ENCODE peak calls at places on chromosomes 3 and 15, in four cellular contexts. G is BJ, M is mucosa of descending colon, B is colonic mucosa. X is an unnamed sample.

GRCh38 chr3:17941766-17942165 is 199.3 kb upstream of the TBC1D5 start:
- DNase-seq in M (no peak), G (peak), B (no peak), X (no peak)

GRCh38 chr15:98177950-98178848 is 217.7 kb downstream of the ARRDC4 start:
- DNase-seq in G (no peak), B (peak), M (no peak), X (peak)

GRCh38 chr15:74453925-74454763 is 6.8 kb downstream of the UBL7 start:
- DNase-seq in G (no peak), M (no peak), B (no peak), X (no peak)

GRCh38 chr3:106827515-106828213 is 549.6 kb upstream of the CCDC54 start:
- DNase-seq in M (no peak), B (no peak), G (no peak), X (no peak)

GRCh38 chr3:141389703-141390102 is 21.4 kb downstream of the ZBTB38 start:
- DNase-seq in G (no peak), M (no peak), B (no peak), X (no peak)

GRCh38 chr3:151307131-151307530 is 9.5 kb downstream of the GPR87 start:
- DNase-seq in G (no peak), B (no peak), M (no peak), X (no peak)

GRCh38 chr15:69852482-69853275 is 245.0 kb downstream of the TLE3 start:
- DNase-seq in M (no peak), G (peak), B (no peak), X (no peak)

GRCh38 chr3:23624305-23624704 is 181.4 kb upstream of the UBE2E1 start:
- DNase-seq in M (no peak), B (no peak), G (no peak), X (no peak)

GRCh38 chr3:100782359-100782758 is 73.1 kb downstream of the TFG start:
- DNase-seq in B (no peak), G (no peak), M (no peak), X (no peak)

GRCh38 chr3:71536376-71536965 is 47.1 kb downstream of the FOXP1 start:
- DNase-seq in M (no peak), B (no peak), G (no peak), X (no peak)

GRCh38 chr3:147113293-147114045 is 292.9 kb downstream of the ZIC4 start:
- DNase-seq in G (peak), M (no peak), B (no peak), X (peak)

GRCh38 chr3:115790759-115791158 is 167.4 kb downstream of the GAP43 start:
- DNase-seq in B (no peak), G (peak), M (no peak), X (peak)

DNA sequence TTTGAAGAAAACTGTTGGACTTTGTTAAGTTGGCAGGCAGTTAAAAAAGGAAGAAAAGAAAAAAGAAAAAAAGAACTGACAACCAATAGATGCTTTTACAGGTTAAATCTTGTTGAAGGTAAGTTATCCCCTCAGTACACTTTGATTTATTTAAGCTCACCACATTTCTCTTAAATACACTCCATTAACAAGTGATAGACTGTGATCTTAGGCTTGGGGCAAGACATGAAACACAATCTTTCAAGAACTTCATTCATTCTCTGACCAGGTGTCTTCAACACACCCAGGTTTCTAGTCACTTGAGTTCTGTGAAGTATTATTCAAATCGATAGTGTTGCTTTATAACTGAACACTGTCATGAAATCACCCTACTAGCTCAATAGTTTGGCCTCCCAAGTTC is 751.9 kb downstream of the ROBO1 start:
- DNase-seq in B (no peak), G (no peak), M (no peak), X (no peak)
- H3K4me3 ChIP-seq in B (no peak), G (peak), M (no peak), X (peak)

DNA sequence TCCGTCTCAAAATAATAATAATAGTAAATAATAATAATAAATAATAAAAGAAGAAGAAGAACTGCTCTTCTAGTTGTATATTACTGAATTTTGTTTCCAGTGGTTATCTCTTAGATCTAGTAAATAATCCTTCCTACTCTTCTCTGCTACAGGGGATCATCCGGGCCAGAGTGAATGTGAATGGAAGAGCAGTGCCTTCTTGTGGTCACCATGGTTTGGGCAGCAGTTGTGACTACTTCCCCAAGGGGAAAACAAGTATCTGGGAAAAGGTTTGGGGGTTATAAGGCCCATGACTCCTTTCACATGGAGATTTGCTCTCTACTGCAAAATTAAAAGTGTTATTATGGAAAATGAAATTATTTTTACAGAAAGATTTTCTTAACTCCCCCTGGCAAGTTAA is 5.5 kb upstream of the OR5K1 start:
- DNase-seq in M (no peak), G (no peak), B (no peak), X (no peak)
- TF ChIP-seq CTCF in M (no peak), G (no peak), B (no peak), X (no peak)

GRCh38 chr3:129577356-129577755 is 29.1 kb downstream of the PLXND1 start:
- DNase-seq in M (peak), B (peak), G (no peak), X (no peak)
- H3K4me3 ChIP-seq in M (no peak), B (no peak), G (no peak), X (no peak)

GRCh38 chr3:175127075-175127662 is 268.0 kb downstream of the NAALADL2 start:
- DNase-seq in B (no peak), M (no peak), G (no peak), X (no peak)

DNA sequence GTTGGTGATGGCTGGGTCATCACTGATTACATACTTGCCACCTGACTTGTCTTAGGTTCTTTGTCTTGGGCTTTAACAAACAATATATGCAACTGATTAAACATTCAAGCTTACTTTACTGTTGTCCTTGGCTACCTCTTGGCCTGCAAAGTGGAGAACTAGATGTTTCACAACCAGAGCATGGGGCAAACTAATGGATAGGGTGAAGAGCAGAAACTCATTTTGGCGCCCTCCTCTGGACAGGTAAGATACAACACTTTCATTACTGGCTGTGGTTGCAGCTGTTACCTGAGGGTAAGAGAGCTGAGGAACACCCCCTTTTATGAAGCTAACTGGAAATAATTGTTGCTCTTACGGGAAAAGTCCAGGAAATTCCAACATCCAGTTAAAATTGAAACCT is 262.1 kb downstream of the NAALADL2 start:
- DNase-seq in G (no peak), M (no peak), B (peak), X (no peak)
- TF ChIP-seq CTCF in G (peak), M (no peak), B (no peak), X (peak)

GRCh38 chr15:101521563-101521962 is 32.1 kb upstream of the PCSK6 start:
- DNase-seq in B (peak), M (no peak), G (no peak), X (no peak)
- H3K4me3 ChIP-seq in B (no peak), M (no peak), G (no peak), X (no peak)

X was measured in kidney epithelial cell.